ENCODE peak calls at places on chromosomes 12 and 14, in four cellular contexts. L is MM.1S, K is SK-N-SH, P is GM23248. N is an unnamed sample.
A peak's percentile ranks its signal among the peaks of the same experiment; 100 is the strongest.

GRCh38 chr12:12338528-12339168 is 11.4 kb downstream of the MANSC1 start:
- DNase-seq in L (no peak), K (no peak), P (peak; percentile 28), N (peak; percentile 67)

GRCh38 chr12:117042171-117042809 is 56.9 kb downstream of the TESC start:
- DNase-seq in P (peak; percentile 33), L (no peak), K (no peak), N (no peak)

GRCh38 chr12:14828896-14829295 is 14.4 kb downstream of the ART4 start:
- DNase-seq in L (peak; percentile 15), P (peak; percentile 15), K (peak; percentile 32), N (no peak)

GRCh38 chr12:46221255-46222128 is 47.4 kb downstream of the SLC38A1 start:
- DNase-seq in L (no peak), K (peak; percentile 9), P (peak; percentile 84), N (peak; percentile 27)

GRCh38 chr12:53977596-53978464 is 3.1 kb upstream of the HOTAIR start:
- DNase-seq in K (no peak), P (no peak), L (peak; percentile 49), N (peak; percentile 14)

GRCh38 chr12:29497588-29497987 is at the start of gene OVCH1:
- DNase-seq in L (no peak), K (no peak), P (no peak), N (no peak)

GRCh38 chr14:69152181-69152943 is 557 bp downstream of the DCAF5 start:
- DNase-seq in P (peak; percentile 62), K (peak; percentile 67), L (peak; percentile 28), N (peak; percentile 57)

GRCh38 chr14:75469606-75470237 is 41.9 kb downstream of the JDP2 start:
- DNase-seq in P (peak; percentile 50), K (no peak), L (no peak), N (peak; percentile 32)

GRCh38 chr12:116880817-116881324 is 370 bp downstream of the HRK start:
- DNase-seq in L (peak; percentile 59), P (peak; percentile 67), K (peak; percentile 83), N (peak; percentile 72)

GRCh38 chr12:124459852-124460645 is 107.4 kb downstream of the NCOR2 start:
- DNase-seq in K (no peak), L (no peak), P (no peak), N (no peak)

GRCh38 chr14:37791384-37792036 is 196.1 kb downstream of the TTC6 start:
- DNase-seq in L (no peak), K (no peak), P (no peak), N (no peak)

GRCh38 chr12:44874981-44875416 is 1.1 kb downstream of the NELL2 start:
- DNase-seq in K (peak; percentile 23), L (peak; percentile 10), P (peak; percentile 7), N (no peak)

GRCh38 chr12:115752913-115753726 is 524.4 kb downstream of the MED13L start:
- DNase-seq in P (peak; percentile 81), L (peak; percentile 21), K (peak; percentile 55), N (peak; percentile 89)

GRCh38 chr14:87888136-87888999 is 104.6 kb downstream of the GALC start:
- DNase-seq in P (peak; percentile 62), L (no peak), K (peak; percentile 12), N (peak; percentile 31)

GRCh38 chr12:105640780-105641179 is 310.3 kb downstream of the C12orf75 start:
- DNase-seq in K (no peak), L (no peak), P (no peak), N (peak; percentile 44)

GRCh38 chr14:94056579-94057308 is 24.3 kb downstream of the DDX24 start:
- DNase-seq in K (no peak), P (peak; percentile 16), L (peak; percentile 62), N (no peak)

GRCh38 chr12:126202138-126202537 is 1136.9 kb downstream of the AACS start:
- DNase-seq in L (no peak), K (no peak), P (no peak), N (no peak)

GRCh38 chr12:99261256-99261655 is 386.3 kb upstream of the GARIN6 start:
- DNase-seq in K (no peak), P (no peak), L (no peak), N (no peak)

GRCh38 chr14:58238252-58239247 is 6.1 kb upstream of the PSMA3 start:
- DNase-seq in K (no peak), P (peak; percentile 34), L (no peak), N (no peak)

GRCh38 chr12:56425188-56425587 is 24.0 kb downstream of the TIMELESS start:
- DNase-seq in P (no peak), L (no peak), K (no peak), N (no peak)

GRCh38 chr12:17528394-17528793 is 561.6 kb downstream of the RERGL start:
- DNase-seq in K (no peak), P (no peak), L (no peak), N (peak; percentile 4)

GRCh38 chr14:100080206-100080605 is 15.0 kb downstream of the EVL start:
- DNase-seq in K (no peak), L (no peak), P (no peak), N (no peak)

GRCh38 chr12:69329669-69330428 is 18.3 kb upstream of the LYZ start:
- DNase-seq in K (no peak), P (no peak), L (no peak), N (peak; percentile 18)

GRCh38 chr12:49093746-49094103 is 876 bp downstream of the DHH start:
- DNase-seq in K (peak; percentile 58), L (no peak), P (no peak), N (no peak)

GRCh38 chr12:93664573-93665138 is 12.5 kb upstream of the CRADD start:
- DNase-seq in P (peak; percentile 49), K (no peak), L (no peak), N (peak; percentile 29)

GRCh38 chr12:39723831-39724230 is 104.2 kb upstream of the ABCD2 start:
- DNase-seq in K (no peak), P (peak; percentile 61), L (no peak), N (peak; percentile 68)
- TF ChIP-seq EZH2phosphoT487 in K (no peak), P (no peak), L (no peak), N (no peak)

DNA sequence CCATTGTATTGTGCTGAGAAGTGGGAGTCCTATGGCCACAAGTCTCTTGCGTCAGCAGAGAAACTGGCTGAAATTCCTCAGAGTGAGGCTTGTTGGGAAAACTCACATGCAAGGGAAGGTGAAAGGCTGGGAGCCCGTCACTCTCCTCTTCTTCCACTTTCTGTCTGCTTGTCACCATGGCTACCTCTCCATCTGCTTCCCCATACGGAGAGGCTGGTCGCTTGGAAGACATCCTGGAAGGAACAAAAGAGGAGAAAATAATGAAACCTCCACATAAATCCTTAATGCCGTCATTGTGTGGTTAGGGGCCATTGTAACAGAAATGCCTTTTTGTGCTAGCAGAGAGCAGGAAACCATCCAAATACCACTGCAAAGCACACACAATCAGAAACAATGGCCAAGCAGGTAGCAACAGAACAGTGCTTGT is 53.7 kb downstream of the SOX5 start:
- DNase-seq in L (no peak), P (no peak), K (no peak), N (no peak)
- H3K79me2 ChIP-seq in L (no peaks in the 10 kb centered on the region), P (no peaks in the 10 kb centered on the region), K (no peaks in the 10 kb centered on the region), N (no peaks in the 10 kb centered on the region)

GRCh38 chr14:33880330-33880729 is 70.5 kb downstream of the EGLN3 start:
- DNase-seq in L (no peak), K (no peak), P (no peak), N (peak; percentile 30)

GRCh38 chr14:33879684-33880286 is 71.1 kb downstream of the EGLN3 start:
- DNase-seq in K (no peak), P (no peak), L (no peak), N (no peak)

GRCh38 chr14:33871394-33871793 is 79.5 kb downstream of the EGLN3 start:
- DNase-seq in P (no peak), L (no peak), K (no peak), N (no peak)

DNA sequence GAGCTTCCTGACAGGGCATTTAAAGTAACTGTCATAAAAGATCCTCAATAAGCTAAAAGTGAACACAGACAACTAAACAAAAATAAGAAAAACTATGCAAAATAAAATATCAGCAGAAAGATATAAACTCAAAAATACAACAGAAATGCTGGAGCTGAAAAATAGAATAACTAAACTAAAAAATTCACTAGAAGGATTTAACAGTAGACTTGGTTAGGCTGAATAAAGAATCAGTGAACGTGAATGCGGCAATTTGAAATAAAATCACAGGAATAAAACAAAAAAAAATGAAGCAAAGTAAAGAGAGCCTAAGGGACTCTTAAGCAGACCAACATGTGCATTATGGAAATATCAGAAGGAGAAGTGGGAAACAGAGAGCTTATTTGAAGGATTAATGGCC is 74.6 kb downstream of the EGLN3 start:
- DNase-seq in L (no peak), P (no peak), K (no peak), N (no peak)
- H3F3A ChIP-seq in L (no peaks in the 10 kb centered on the region), P (no peaks in the 10 kb centered on the region), K (no peaks in the 10 kb centered on the region), N (no peaks in the 10 kb centered on the region)

GRCh38 chr12:39824505-39825198 is 205.0 kb upstream of the ABCD2 start:
- DNase-seq in P (peak; percentile 22), L (no peak), K (peak; percentile 7), N (no peak)
- TF ChIP-seq EZH2phosphoT487 in P (no peak), L (no peak), K (no peak), N (no peak)

GRCh38 chr12:3905664-3906063 is 32.5 kb upstream of the PARP11 start:
- DNase-seq in K (no peak), L (no peak), P (no peak), N (no peak)

GRCh38 chr12:3901116-3901515 is 27.9 kb upstream of the PARP11 start:
- DNase-seq in L (no peak), P (no peak), K (no peak), N (no peak)

GRCh38 chr12:3904999-3905398 is 31.8 kb upstream of the PARP11 start:
- DNase-seq in L (no peak), K (no peak), P (no peak), N (no peak)
- H3K79me2 ChIP-seq in L (no peaks in the 10 kb centered on the region), K (no peaks in the 10 kb centered on the region), P (no peaks in the 10 kb centered on the region), N (no peaks in the 10 kb centered on the region)

GRCh38 chr14:61568572-61569011 is 126.7 kb upstream of the HIF1A start:
- DNase-seq in L (peak; percentile 42), K (no peak), P (no peak), N (peak; percentile 57)

GRCh38 chr14:61570188-61570960 is 124.9 kb upstream of the HIF1A start:
- DNase-seq in P (peak; percentile 38), L (no peak), K (no peak), N (peak; percentile 70)

GRCh38 chr14:61570961-61571299 is 124.4 kb upstream of the HIF1A start:
- DNase-seq in L (no peak), P (peak; percentile 27), K (no peak), N (no peak)

GRCh38 chr14:61569308-61569707 is 126.0 kb upstream of the HIF1A start:
- DNase-seq in P (no peak), K (no peak), L (no peak), N (no peak)

GRCh38 chr14:61569783-61570182 is 125.5 kb upstream of the HIF1A start:
- DNase-seq in P (peak; percentile 95), L (no peak), K (no peak), N (peak; percentile 95)
- H3F3A ChIP-seq in P (peaks cover 83% of the 10 kb centered on the region), L (no peaks in the 10 kb centered on the region), K (peaks cover 41% of the 10 kb centered on the region), N (peaks cover 9% of the 10 kb centered on the region)

N was measured in PC-3.